ENCODE peak calls at places on chromosome 20, in six cellular contexts. J is tibial artery, C is MM.1S, N is GM12878, E is Panc1, U is fibroblast of lung. T is an unnamed sample.
A peak's percentile ranks its signal among the peaks of the same experiment; 100 is the strongest.

GRCh38 chr20:37377346-37378081 is 31.6 kb downstream of the SRC start:
- DNase-seq in J (no peak), C (peak; percentile 18), N (no peak), E (no peak), U (no peak), T (no peak)

GRCh38 chr20:43727980-43728590 is 1.3 kb upstream of the GTSF1L start:
- DNase-seq in J (no peak), C (peak; percentile 87), N (peak; percentile 58), E (no peak), U (no peak), T (no peak)

GRCh38 chr20:9068896-9069663 is at the start of gene PLCB4:
- DNase-seq in J (peak; percentile 35), C (no peak), N (no peak), E (no peak), U (peak; percentile 46), T (no peak)

GRCh38 chr20:35200255-35200654 is 26.2 kb upstream of the MMP24 start:
- DNase-seq in J (no peak), C (no peak), N (no peak), E (no peak), U (peak; percentile 81), T (no peak)

GRCh38 chr20:16671753-16672152 is 58.1 kb upstream of the SNRPB2 start:
- DNase-seq in J (no peak), C (no peak), N (no peak), E (no peak), U (no peak), T (no peak)

GRCh38 chr20:61073376-61073775 is 178.7 kb upstream of the CDH4 start:
- DNase-seq in J (no peak), C (no peak), N (no peak), E (no peak), U (no peak), T (no peak)

GRCh38 chr20:3919352-3919751 is 30.2 kb downstream of the PANK2 start:
- DNase-seq in J (no peak), C (no peak), N (no peak), E (no peak), U (peak; percentile 36), T (no peak)

GRCh38 chr20:53283597-53283996 is 310.0 kb downstream of the ZNF217 start:
- DNase-seq in J (no peak), C (no peak), N (no peak), E (no peak), U (no peak), T (no peak)

GRCh38 chr20:19120011-19120410 is 92.4 kb upstream of the SLC24A3 start:
- DNase-seq in J (no peak), C (no peak), N (no peak), E (no peak), U (no peak), T (no peak)

GRCh38 chr20:63858393-63859165 is 2.7 kb upstream of the ABHD16B start:
- DNase-seq in J (no peak), C (no peak), N (no peak), E (no peak), U (peak; percentile 45), T (no peak)

GRCh38 chr20:833121-833449 is 430 bp upstream of the FAM110A start:
- DNase-seq in J (no peak), C (no peak), N (no peak), E (peak; percentile 59), U (no peak), T (no peak)

GRCh38 chr20:37397076-37397953 is 51.4 kb downstream of the SRC start:
- DNase-seq in J (no peak), C (no peak), N (no peak), E (no peak), U (peak; percentile 28), T (peak; percentile 15)

GRCh38 chr20:37347891-37348642 is 2.1 kb downstream of the SRC start:
- DNase-seq in J (no peak), C (no peak), N (no peak), E (no peak), U (no peak), T (no peak)

GRCh38 chr20:49635171-49635570 is 67.2 kb upstream of the PTGIS start:
- DNase-seq in J (no peak), C (no peak), N (no peak), E (no peak), U (no peak), T (no peak)

GRCh38 chr20:52992632-52993031 is 20.5 kb downstream of the TSHZ2 start:
- DNase-seq in J (no peak), C (no peak), N (no peak), E (no peak), U (peak; percentile 56), T (no peak)

GRCh38 chr20:34713194-34713943 is 9.2 kb downstream of the TP53INP2 start:
- DNase-seq in J (no peak), C (no peak), N (peak; percentile 57), E (peak; percentile 91), U (peak; percentile 99), T (no peak)

GRCh38 chr20:37179671-37180524 is 550 bp upstream of the MROH8 start:
- DNase-seq in J (no peak), C (no peak), N (no peak), E (no peak), U (peak; percentile 83), T (no peak)

GRCh38 chr20:37538003-37538402 is 10.3 kb upstream of the BLCAP start:
- DNase-seq in J (no peak), C (no peak), N (no peak), E (no peak), U (peak; percentile 56), T (no peak)

GRCh38 chr20:55538261-55538908 is 466.9 kb downstream of the CBLN4 start:
- DNase-seq in J (no peak), C (no peak), N (no peak), E (no peak), U (peak; percentile 5), T (no peak)

GRCh38 chr20:10079964-10080363 is 45.2 kb downstream of the ANKEF1 start:
- DNase-seq in J (no peak), C (no peak), N (no peak), E (no peak), U (peak; percentile 87), T (no peak)

DNA sequence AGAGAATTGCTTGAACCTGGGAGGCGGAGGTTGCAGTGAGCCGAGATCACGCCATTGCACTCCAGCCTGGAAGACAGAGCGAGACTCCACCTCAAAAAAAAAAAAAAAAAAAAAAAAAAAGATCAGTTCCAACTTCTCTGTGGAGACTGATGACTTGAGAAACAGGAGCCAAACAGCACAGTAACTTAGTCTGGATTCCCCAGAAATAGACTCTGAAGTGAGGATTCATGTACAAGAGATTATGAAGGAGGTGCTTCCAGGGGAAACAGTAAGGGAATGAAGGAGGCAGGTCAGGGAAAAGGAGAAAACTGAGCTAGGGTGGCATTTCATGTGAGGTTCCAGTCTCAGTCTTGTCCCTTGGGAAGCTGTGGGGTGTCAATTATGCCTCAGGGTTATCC is 47.0 kb downstream of the PCNA start:
- DNase-seq in J (no peak), C (no peak), N (no peak), E (no peak), U (no peak), T (no peak)
- H3K4me1 ChIP-seq in J (peaks cover 20% of the 10 kb centered on the region), C (peaks cover 37% of the 10 kb centered on the region), N (peaks cover 19% of the 10 kb centered on the region), E (peaks cover 4% of the 10 kb centered on the region), U (peaks cover 7% of the 10 kb centered on the region), T (peaks cover 3% of the 10 kb centered on the region)

DNA sequence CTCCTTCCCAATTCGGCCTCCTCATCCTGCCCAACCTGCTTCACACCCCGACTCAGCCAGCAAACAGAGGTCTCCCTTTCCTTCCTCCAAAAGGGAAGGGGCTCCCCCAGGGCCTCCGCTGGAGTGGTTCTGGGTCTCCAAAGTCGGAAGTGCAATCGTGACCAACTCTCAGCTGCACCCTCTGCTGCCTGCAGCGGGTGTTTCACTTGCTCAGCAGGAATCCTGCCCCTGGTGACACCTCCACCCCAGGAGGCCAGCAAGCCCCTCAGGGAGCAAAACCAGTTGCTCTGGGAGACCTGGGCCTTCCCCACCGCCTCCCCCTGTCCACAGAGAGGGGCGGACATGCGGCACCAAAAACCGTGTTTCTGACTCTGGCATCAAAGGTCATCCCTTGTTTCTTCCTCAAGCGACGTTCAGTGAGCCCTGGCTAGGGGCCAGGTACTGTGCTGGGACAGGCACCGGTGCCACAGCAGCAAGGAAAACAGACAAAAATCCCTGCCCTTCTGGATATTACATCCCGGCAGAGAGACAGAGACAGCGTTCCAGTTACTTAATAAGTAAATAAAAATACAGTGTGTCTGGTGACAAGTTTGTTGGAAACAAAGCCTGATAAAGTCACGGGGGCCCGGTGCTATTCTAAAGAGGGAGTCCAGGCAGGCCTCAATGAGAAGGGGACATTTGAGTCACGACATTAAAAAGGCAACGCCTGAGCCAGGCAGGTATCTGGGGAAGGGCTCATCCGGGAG is 219.0 kb downstream of the BMP7 start:
- DNase-seq in J (no peak), C (peak; percentile 38), N (no peak), E (no peak), U (no peak), T (no peak)
- TF ChIP-seq CTCF in J (no peak), C (peak; percentile 44), N (peak; percentile 25), E (peak; percentile 53), U (no peak), T (no peak)

GRCh38 chr20:45819466-45819865 is 7.0 kb downstream of the UBE2C start:
- DNase-seq in J (no peak), C (no peak), N (no peak), E (no peak), U (no peak), T (no peak)

GRCh38 chr20:45816951-45817651 is 4.7 kb downstream of the UBE2C start:
- DNase-seq in J (no peak), C (no peak), N (no peak), E (no peak), U (no peak), T (no peak)

GRCh38 chr20:45814314-45814713 is 1.9 kb downstream of the UBE2C start:
- DNase-seq in J (no peak), C (no peak), N (no peak), E (no peak), U (no peak), T (no peak)

GRCh38 chr20:45818239-45818638 is 5.8 kb downstream of the UBE2C start:
- DNase-seq in J (no peak), C (no peak), N (no peak), E (no peak), U (no peak), T (no peak)

DNA sequence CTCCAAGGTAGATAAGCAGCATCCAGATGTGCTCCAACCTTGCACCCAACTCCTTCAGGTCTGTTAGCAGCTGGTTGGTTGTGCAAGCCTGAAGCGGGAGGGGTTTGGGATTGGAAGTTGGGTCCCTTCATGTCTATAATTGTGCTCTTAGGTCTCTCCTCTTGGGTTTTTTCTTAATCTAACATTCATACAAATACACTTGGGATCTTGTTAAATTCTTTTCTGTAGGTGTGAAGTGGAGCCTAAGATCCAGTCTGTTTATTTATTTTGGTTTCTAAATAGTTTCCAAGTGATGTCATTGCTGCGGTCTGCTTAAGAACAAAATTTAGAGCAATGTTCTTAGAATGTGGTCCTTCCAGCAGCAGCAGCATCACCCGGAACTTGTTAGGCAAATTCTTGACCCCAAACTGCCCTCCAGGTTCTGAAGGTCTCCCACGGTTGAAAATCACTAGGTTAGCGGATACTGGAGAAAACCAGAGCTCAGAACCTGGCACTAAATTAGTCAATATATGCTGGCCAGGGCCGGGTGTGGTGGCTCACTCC is 5.3 kb downstream of the UBE2C start:
- DNase-seq in J (no peak), C (no peak), N (no peak), E (no peak), U (peak; percentile 94), T (no peak)
- H3K27ac ChIP-seq in J (peak overlapping the region; percentile 65), C (no peak overlapping the region), N (no peak overlapping the region), E (peak overlapping the region; percentile 26), U (peak overlapping the region; percentile 46), T (no peak overlapping the region)

DNA sequence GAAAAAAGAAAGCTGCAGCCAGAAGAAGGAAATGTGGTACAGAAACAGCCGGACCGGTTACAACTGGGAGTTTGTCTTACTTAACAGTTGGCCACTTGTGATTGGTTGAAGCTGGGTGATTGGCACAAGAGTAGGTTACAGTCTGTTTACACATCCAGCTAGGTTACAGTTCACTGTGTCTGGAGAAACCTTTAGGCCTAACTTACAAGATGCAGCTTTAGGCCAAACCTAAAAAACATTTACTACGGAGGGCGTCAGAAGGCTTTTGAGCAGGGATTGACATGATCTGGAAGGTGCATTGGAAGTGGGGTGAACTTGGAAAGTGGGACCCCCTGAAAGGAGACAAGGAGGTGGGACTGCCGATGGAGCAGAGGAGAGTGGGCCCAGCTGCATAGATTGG is 122.3 kb downstream of the BANF2 start:
- DNase-seq in J (no peak), C (peak; percentile 54), N (no peak), E (no peak), U (peak; percentile 46), T (no peak)
- H3K4me1 ChIP-seq in J (peaks cover 5% of the 10 kb centered on the region), C (peaks cover 31% of the 10 kb centered on the region), N (peaks cover 18% of the 10 kb centered on the region), E (no peaks in the 10 kb centered on the region), U (peaks cover 24% of the 10 kb centered on the region), T (no peaks in the 10 kb centered on the region)

T was measured in CD8-positive, alpha-beta T cell.